ENCODE peak calls at places on chromosomes 3 and 15, in six cellular contexts. One of them, this sample, is unnamed.

GRCh38 chr3:129440648-129441190 is 695 bp downstream of the IFT122 start:
- DNase-seq in smooth muscle cell of the brain vasculature: no peak
- DNase-seq in T-helper 2 cell: no peak
- DNase-seq in ELF-1: no peak
- DNase-seq in A549: no peak
- DNase-seq in mesothelial cell of epicardium: no peak
- DNase-seq in this sample: no peak

GRCh38 chr3:134449277-134449676 is 36.5 kb downstream of the ANAPC13 start:
- DNase-seq in smooth muscle cell of the brain vasculature: no peak
- DNase-seq in T-helper 2 cell: no peak
- DNase-seq in ELF-1: peak
- DNase-seq in A549: no peak
- DNase-seq in mesothelial cell of epicardium: no peak
- DNase-seq in this sample: peak

GRCh38 chr3:108333951-108334350 is 37.6 kb downstream of the HHLA2 start:
- DNase-seq in smooth muscle cell of the brain vasculature: no peak
- DNase-seq in T-helper 2 cell: no peak
- DNase-seq in ELF-1: no peak
- DNase-seq in A549: no peak
- DNase-seq in mesothelial cell of epicardium: no peak
- DNase-seq in this sample: no peak

GRCh38 chr15:68158046-68158628 is 47.0 kb downstream of the CALML4 start:
- DNase-seq in smooth muscle cell of the brain vasculature: no peak
- DNase-seq in T-helper 2 cell: no peak
- DNase-seq in ELF-1: no peak
- DNase-seq in A549: no peak
- DNase-seq in mesothelial cell of epicardium: no peak
- DNase-seq in this sample: no peak

GRCh38 chr3:125431391-125431790 is 56.3 kb upstream of the ZNF148 start:
- DNase-seq in smooth muscle cell of the brain vasculature: no peak
- DNase-seq in T-helper 2 cell: no peak
- DNase-seq in ELF-1: no peak
- DNase-seq in A549: no peak
- DNase-seq in mesothelial cell of epicardium: no peak
- DNase-seq in this sample: no peak

GRCh38 chr3:78799681-78800080 is 968.1 kb downstream of the ROBO1 start:
- DNase-seq in smooth muscle cell of the brain vasculature: no peak
- DNase-seq in T-helper 2 cell: no peak
- DNase-seq in ELF-1: no peak
- DNase-seq in A549: no peak
- DNase-seq in mesothelial cell of epicardium: no peak
- DNase-seq in this sample: no peak

GRCh38 chr15:99385865-99386264 is 134.6 kb downstream of the LRRC28 start:
- DNase-seq in smooth muscle cell of the brain vasculature: no peak
- DNase-seq in T-helper 2 cell: no peak
- DNase-seq in ELF-1: no peak
- DNase-seq in A549: no peak
- DNase-seq in mesothelial cell of epicardium: no peak
- DNase-seq in this sample: no peak

GRCh38 chr3:60841355-60841754 is 409.9 kb downstream of the FHIT start:
- DNase-seq in smooth muscle cell of the brain vasculature: peak
- DNase-seq in T-helper 2 cell: no peak
- DNase-seq in ELF-1: no peak
- DNase-seq in A549: no peak
- DNase-seq in mesothelial cell of epicardium: no peak
- DNase-seq in this sample: no peak

GRCh38 chr3:86225461-86225860 is 765.5 kb downstream of the VGLL3 start:
- DNase-seq in smooth muscle cell of the brain vasculature: no peak
- DNase-seq in T-helper 2 cell: no peak
- DNase-seq in ELF-1: no peak
- DNase-seq in A549: no peak
- DNase-seq in mesothelial cell of epicardium: no peak
- DNase-seq in this sample: no peak

GRCh38 chr15:65232520-65232919 is 21.2 kb upstream of the CILP start:
- DNase-seq in smooth muscle cell of the brain vasculature: no peak
- DNase-seq in T-helper 2 cell: no peak
- DNase-seq in ELF-1: no peak
- DNase-seq in A549: no peak
- DNase-seq in mesothelial cell of epicardium: no peak
- DNase-seq in this sample: no peak

GRCh38 chr3:48042071-48042760 is 26.0 kb upstream of the MAP4 start:
- DNase-seq in smooth muscle cell of the brain vasculature: no peak
- DNase-seq in T-helper 2 cell: no peak
- DNase-seq in ELF-1: peak
- DNase-seq in A549: no peak
- DNase-seq in mesothelial cell of epicardium: no peak
- DNase-seq in this sample: no peak

GRCh38 chr15:48191574-48192225 is at the start of gene CTXN2:
- DNase-seq in smooth muscle cell of the brain vasculature: no peak
- DNase-seq in T-helper 2 cell: no peak
- DNase-seq in ELF-1: peak
- DNase-seq in A549: no peak
- DNase-seq in mesothelial cell of epicardium: no peak
- DNase-seq in this sample: no peak

GRCh38 chr15:41692049-41692448 is 31.8 kb downstream of the MGA start:
- DNase-seq in smooth muscle cell of the brain vasculature: no peak
- DNase-seq in T-helper 2 cell: no peak
- DNase-seq in ELF-1: no peak
- DNase-seq in A549: no peak
- DNase-seq in mesothelial cell of epicardium: no peak
- DNase-seq in this sample: no peak

GRCh38 chr3:86563358-86563970 is 427.5 kb downstream of the VGLL3 start:
- DNase-seq in smooth muscle cell of the brain vasculature: peak
- DNase-seq in T-helper 2 cell: no peak
- DNase-seq in ELF-1: no peak
- DNase-seq in A549: peak
- DNase-seq in mesothelial cell of epicardium: no peak
- DNase-seq in this sample: no peak

GRCh38 chr3:193905993-193906396 is 230.0 kb upstream of the HES1 start:
- DNase-seq in smooth muscle cell of the brain vasculature: no peak
- DNase-seq in T-helper 2 cell: no peak
- DNase-seq in ELF-1: peak
- DNase-seq in A549: no peak
- DNase-seq in mesothelial cell of epicardium: no peak
- DNase-seq in this sample: no peak

GRCh38 chr3:39435006-39435748 is 28.7 kb downstream of the RPSA start:
- DNase-seq in smooth muscle cell of the brain vasculature: no peak
- DNase-seq in T-helper 2 cell: no peak
- DNase-seq in ELF-1: peak
- DNase-seq in A549: no peak
- DNase-seq in mesothelial cell of epicardium: no peak
- DNase-seq in this sample: no peak

GRCh38 chr15:67407709-67408257 is 113.1 kb upstream of the C15orf61 start:
- DNase-seq in smooth muscle cell of the brain vasculature: no peak
- DNase-seq in T-helper 2 cell: no peak
- DNase-seq in ELF-1: no peak
- DNase-seq in A549: no peak
- DNase-seq in mesothelial cell of epicardium: no peak
- DNase-seq in this sample: no peak

GRCh38 chr3:43286886-43287301 is 554 bp downstream of the SNRK start:
- DNase-seq in smooth muscle cell of the brain vasculature: no peak
- DNase-seq in T-helper 2 cell: peak
- DNase-seq in ELF-1: peak
- DNase-seq in A549: peak
- DNase-seq in mesothelial cell of epicardium: peak
- DNase-seq in this sample: no peak

GRCh38 chr3:22263042-22263441 is 512.0 kb upstream of the ZNF385D start:
- DNase-seq in smooth muscle cell of the brain vasculature: no peak
- DNase-seq in T-helper 2 cell: no peak
- DNase-seq in ELF-1: no peak
- DNase-seq in A549: no peak
- DNase-seq in mesothelial cell of epicardium: no peak
- DNase-seq in this sample: peak

GRCh38 chr3:138348107-138348949 is at the start of gene MRAS:
- DNase-seq in smooth muscle cell of the brain vasculature: no peak
- DNase-seq in T-helper 2 cell: peak
- DNase-seq in ELF-1: peak
- DNase-seq in A549: peak
- DNase-seq in mesothelial cell of epicardium: peak
- DNase-seq in this sample: peak

GRCh38 chr15:31478781-31479221 is 152.2 kb downstream of the KLF13 start:
- DNase-seq in smooth muscle cell of the brain vasculature: no peak
- DNase-seq in T-helper 2 cell: no peak
- DNase-seq in ELF-1: no peak
- DNase-seq in A549: no peak
- DNase-seq in mesothelial cell of epicardium: no peak
- DNase-seq in this sample: no peak

GRCh38 chr15:68637755-68638405 is 59.1 kb downstream of the CORO2B start:
- DNase-seq in smooth muscle cell of the brain vasculature: no peak
- DNase-seq in T-helper 2 cell: no peak
- DNase-seq in ELF-1: no peak
- DNase-seq in A549: no peak
- DNase-seq in mesothelial cell of epicardium: no peak
- DNase-seq in this sample: no peak

GRCh38 chr3:29949131-29949530 is 657.3 kb upstream of the TGFBR2 start:
- DNase-seq in smooth muscle cell of the brain vasculature: no peak
- DNase-seq in T-helper 2 cell: no peak
- DNase-seq in ELF-1: no peak
- DNase-seq in A549: no peak
- DNase-seq in mesothelial cell of epicardium: no peak
- DNase-seq in this sample: no peak

GRCh38 chr3:54358969-54359648 is 236.8 kb downstream of the CACNA2D3 start:
- DNase-seq in smooth muscle cell of the brain vasculature: no peak
- DNase-seq in T-helper 2 cell: no peak
- DNase-seq in ELF-1: no peak
- DNase-seq in A549: no peak
- DNase-seq in mesothelial cell of epicardium: no peak
- DNase-seq in this sample: no peak

GRCh38 chr15:45162771-45163507 is 24.8 kb downstream of the SHF start:
- DNase-seq in smooth muscle cell of the brain vasculature: peak
- DNase-seq in T-helper 2 cell: peak
- DNase-seq in ELF-1: peak
- DNase-seq in A549: peak
- DNase-seq in mesothelial cell of epicardium: peak
- DNase-seq in this sample: peak

GRCh38 chr3:23761440-23761896 is 44.3 kb upstream of the UBE2E1 start:
- DNase-seq in smooth muscle cell of the brain vasculature: no peak
- DNase-seq in T-helper 2 cell: no peak
- DNase-seq in ELF-1: peak
- DNase-seq in A549: peak
- DNase-seq in mesothelial cell of epicardium: no peak
- DNase-seq in this sample: peak

GRCh38 chr3:138458774-138459499 is 24.5 kb downstream of the ESYT3 start:
- DNase-seq in smooth muscle cell of the brain vasculature: no peak
- DNase-seq in T-helper 2 cell: no peak
- DNase-seq in ELF-1: no peak
- DNase-seq in A549: no peak
- DNase-seq in mesothelial cell of epicardium: no peak
- DNase-seq in this sample: no peak

GRCh38 chr3:122112754-122113153 is 57.6 kb downstream of the CD86 start:
- DNase-seq in smooth muscle cell of the brain vasculature: no peak
- DNase-seq in T-helper 2 cell: no peak
- DNase-seq in ELF-1: no peak
- DNase-seq in A549: no peak
- DNase-seq in mesothelial cell of epicardium: no peak
- DNase-seq in this sample: no peak

GRCh38 chr15:74540135-74540760 is 772 bp upstream of the ARID3B start:
- DNase-seq in smooth muscle cell of the brain vasculature: no peak
- DNase-seq in T-helper 2 cell: no peak
- DNase-seq in ELF-1: peak
- DNase-seq in A549: no peak
- DNase-seq in mesothelial cell of epicardium: peak
- DNase-seq in this sample: no peak

GRCh38 chr3:49454898-49455681 is 15.0 kb upstream of the DAG1 start:
- DNase-seq in smooth muscle cell of the brain vasculature: no peak
- DNase-seq in T-helper 2 cell: no peak
- DNase-seq in ELF-1: peak
- DNase-seq in A549: no peak
- DNase-seq in mesothelial cell of epicardium: no peak
- DNase-seq in this sample: no peak

GRCh38 chr3:133237380-133237779 is 162.5 kb upstream of the BFSP2 start:
- DNase-seq in smooth muscle cell of the brain vasculature: no peak
- DNase-seq in T-helper 2 cell: no peak
- DNase-seq in ELF-1: no peak
- DNase-seq in A549: no peak
- DNase-seq in mesothelial cell of epicardium: no peak
- DNase-seq in this sample: no peak

GRCh38 chr3:196499061-196499460 is 4.5 kb downstream of the RNF168 start:
- DNase-seq in smooth muscle cell of the brain vasculature: no peak
- DNase-seq in T-helper 2 cell: no peak
- DNase-seq in ELF-1: no peak
- DNase-seq in A549: no peak
- DNase-seq in mesothelial cell of epicardium: no peak
- DNase-seq in this sample: peak